ENCODE peak calls at places on chromosomes 16 and 17, in four cellular contexts. N is AG09309, I is IMR-90, G is esophagus squamous epithelium. F is an unnamed sample.

GRCh38 chr17:44146375-44147346 is 4.9 kb downstream of the HROB start:
- DNase-seq in N (no peak), I (no peak), G (no peak), F (no peak)

GRCh38 chr17:31431795-31432658 is 40.6 kb downstream of the RAB11FIP4 start:
- DNase-seq in N (no peak), I (no peak), G (no peak), F (no peak)

GRCh38 chr17:31390748-31391495 is 553 bp upstream of the RAB11FIP4 start:
- DNase-seq in N (no peak), I (no peak), G (no peak), F (peak)

GRCh38 chr16:31513126-31513525 is 4.9 kb upstream of the RUSF1 start:
- DNase-seq in N (peak), I (peak), G (no peak), F (peak)

GRCh38 chr17:75720656-75721462 is at the start of gene ITGB4:
- DNase-seq in N (no peak), I (no peak), G (no peak), F (peak)

GRCh38 chr17:45319239-45319703 is 2.5 kb upstream of the MAP3K14 start:
- DNase-seq in N (no peak), I (peak), G (no peak), F (peak)

GRCh38 chr17:81868674-81869220 is 2.4 kb downstream of the ARHGDIA start:
- DNase-seq in N (peak), I (peak), G (no peak), F (peak)

GRCh38 chr17:7427549-7427948 is 1.1 kb upstream of the SPEM3 start:
- DNase-seq in N (no peak), I (no peak), G (no peak), F (no peak)

DNA sequence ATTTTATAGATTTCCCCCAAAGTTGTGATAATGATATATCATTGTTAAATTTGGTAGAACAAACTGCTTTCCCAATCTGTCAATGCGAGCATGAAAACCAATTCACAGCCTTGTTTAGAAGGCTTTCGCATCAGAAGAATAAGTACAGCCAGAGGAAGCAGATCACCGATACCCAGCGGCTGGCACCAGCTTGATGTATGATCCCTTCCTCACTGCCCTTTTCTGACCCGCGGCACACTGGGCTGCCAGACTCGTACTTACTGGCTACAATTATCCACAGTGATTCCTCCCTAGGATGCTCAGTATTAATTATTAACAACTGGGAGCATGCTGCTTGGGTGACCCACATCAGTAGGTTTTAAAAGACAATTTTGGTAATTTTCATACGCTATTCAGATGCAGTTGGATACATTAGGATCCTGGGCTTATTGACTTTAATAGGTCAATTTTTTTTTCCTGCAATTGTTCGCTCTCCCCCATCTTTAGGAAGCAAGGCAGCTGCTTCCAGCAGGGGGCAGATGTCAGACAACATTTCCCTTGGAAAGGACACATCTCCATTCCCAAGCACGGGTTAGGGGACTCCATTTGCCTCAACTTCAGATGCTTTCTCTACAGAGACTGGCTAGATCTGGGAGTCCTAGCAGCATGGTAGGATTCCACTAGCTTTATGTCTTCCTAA is 582.7 kb upstream of the PSMD7 start:
- DNase-seq in N (peak), I (peak), G (no peak), F (no peak)
- TF ChIP-seq CTCF in N (peak), I (no peak), G (peak), F (peak)

DNA sequence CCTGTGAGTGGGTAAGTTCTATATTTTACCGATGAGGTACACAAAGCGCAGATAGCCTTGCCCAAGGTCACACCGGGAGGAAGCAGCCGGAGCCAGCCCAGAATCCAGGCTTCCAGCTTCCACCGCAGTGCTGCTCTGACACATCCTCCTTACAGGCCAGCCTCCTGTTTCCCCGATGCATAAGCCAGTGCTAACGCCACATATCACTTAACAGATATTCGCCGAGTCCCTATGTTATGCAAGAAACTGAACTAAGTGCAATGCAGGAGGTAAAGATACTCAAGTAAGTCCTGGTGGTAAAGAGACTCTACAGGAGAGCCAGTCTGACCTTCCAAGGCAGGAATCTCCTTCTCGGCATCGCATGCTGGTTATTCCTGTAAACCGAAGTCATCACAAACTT is 118.3 kb upstream of the TNRC6C start:
- DNase-seq in N (no peak), I (peak), G (no peak), F (no peak)
- H3K4me3 ChIP-seq in N (no peak), I (no peak), G (no peak), F (no peak)

GRCh38 chr16:22183901-22184614 is 21.8 kb downstream of the SDR42E2 start:
- DNase-seq in N (no peak), I (no peak), G (no peak), F (no peak)
- TF ChIP-seq CTCF in N (peak), I (no peak), G (no peak), F (peak)

GRCh38 chr16:23145608-23146007 is 3.6 kb downstream of the USP31 start:
- DNase-seq in N (no peak), I (peak), G (no peak), F (peak)
- H3K4me3 ChIP-seq in N (no peak), I (no peak), G (no peak), F (no peak)

DNA sequence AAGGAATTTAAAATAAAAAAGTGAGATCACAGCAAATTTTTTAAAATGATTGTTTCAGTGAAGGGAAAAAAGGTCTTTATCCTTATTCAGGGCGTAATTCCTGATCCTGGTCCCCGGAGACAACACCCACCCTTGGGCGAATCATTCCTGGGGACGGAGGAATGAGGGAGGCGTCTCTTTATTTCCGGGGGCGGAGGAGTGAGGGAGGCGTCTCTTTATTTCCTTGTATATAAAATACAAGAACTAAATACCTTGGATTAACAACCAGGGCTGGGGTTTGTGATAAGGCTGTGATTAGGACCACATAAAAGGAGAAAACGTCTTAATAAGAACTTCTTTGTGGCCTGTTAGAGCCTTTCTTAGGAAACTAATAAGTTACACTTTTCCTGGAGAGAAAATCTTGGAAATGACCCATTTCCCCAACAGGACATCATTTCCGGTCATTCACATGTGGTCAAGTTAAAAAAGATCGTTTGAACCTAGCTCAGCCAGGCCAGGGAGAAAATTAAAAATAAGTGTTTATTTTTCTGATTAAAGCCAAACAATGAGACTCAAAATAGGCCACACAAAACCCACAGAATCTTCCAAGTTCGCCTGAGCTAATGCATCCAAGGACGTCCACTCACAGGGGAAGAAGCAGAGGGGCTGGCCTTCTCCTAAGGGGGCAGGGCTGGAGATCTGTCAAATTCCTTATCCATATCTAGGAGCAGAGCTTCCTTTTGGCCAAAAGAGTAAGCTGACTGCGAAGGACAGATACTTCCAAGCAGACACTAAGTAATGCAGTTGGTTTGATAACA is 98.1 kb downstream of the MRM3 start:
- DNase-seq in N (no peak), I (peak), G (no peak), F (no peak)
- TF ChIP-seq CTCF in N (no peak), I (no peak), G (no peak), F (no peak)

GRCh38 chr16:4372315-4372577 is 598 bp downstream of the VASN start:
- DNase-seq in N (no peak), I (no peak), G (no peak), F (no peak)

GRCh38 chr16:4369006-4369766 is 2.5 kb upstream of the VASN start:
- DNase-seq in N (no peak), I (peak), G (no peak), F (peak)

GRCh38 chr16:4371481-4372314 is at the start of gene VASN:
- DNase-seq in N (no peak), I (peak), G (no peak), F (peak)

GRCh38 chr16:4370151-4370550 is 1.5 kb upstream of the VASN start:
- DNase-seq in N (no peak), I (no peak), G (no peak), F (no peak)

GRCh38 chr16:4370570-4371480 is 823 bp upstream of the VASN start:
- DNase-seq in N (peak), I (peak), G (no peak), F (no peak)
- H3K4me3 ChIP-seq in N (peak), I (peak), G (peak), F (peak)

GRCh38 chr16:49739381-49739780 is 116.5 kb downstream of the ZNF423 start:
- DNase-seq in N (no peak), I (no peak), G (no peak), F (peak)
- TF ChIP-seq CTCF in N (no peak), I (no peak), G (no peak), F (no peak)

DNA sequence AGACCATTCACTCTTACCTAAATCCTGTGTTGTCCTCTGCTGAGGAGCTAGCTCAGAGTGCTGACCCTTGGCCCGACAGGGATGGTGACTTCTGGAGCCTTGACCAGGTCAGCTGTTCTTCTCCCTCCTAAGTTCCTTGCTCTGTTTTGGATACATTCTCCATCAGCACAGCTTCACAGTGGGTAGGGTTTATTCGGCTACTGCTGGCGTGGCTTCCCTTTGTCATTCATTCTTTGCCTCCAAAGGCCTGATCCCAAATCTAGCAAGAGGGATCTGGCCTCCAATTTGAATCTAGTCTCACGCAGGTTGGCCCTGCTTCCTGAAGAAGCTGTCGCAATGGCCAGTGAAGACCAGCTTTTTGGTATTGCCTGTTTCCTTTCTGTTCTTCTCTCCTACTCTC is 116.6 kb downstream of the SHISA9 start:
- DNase-seq in N (no peak), I (no peak), G (no peak), F (no peak)
- H3K4me3 ChIP-seq in N (no peak), I (no peak), G (no peak), F (no peak)

GRCh38 chr17:39276113-39276512 is 50.4 kb upstream of the STAC2 start:
- DNase-seq in N (no peak), I (no peak), G (no peak), F (no peak)

GRCh38 chr17:39271546-39271945 is 45.8 kb upstream of the STAC2 start:
- DNase-seq in N (peak), I (peak), G (no peak), F (peak)

GRCh38 chr17:39270923-39271322 is 45.2 kb upstream of the STAC2 start:
- DNase-seq in N (peak), I (peak), G (no peak), F (peak)
- TF ChIP-seq CTCF in N (peak), I (peak), G (no peak), F (peak)

F was measured in foreskin fibroblast.